ENCODE peak calls at places on chromosomes 1 and 21, in seven cellular contexts. Q is MM.1S, A is HCT116, Y is fibroblast of pulmonary artery, E is PC-9, P is mesothelial cell of epicardium, V is mucosa of descending colon. M is an unnamed sample.

GRCh38 chr1:233815865-233816264 is 88.6 kb upstream of the SLC35F3 start:
- DNase-seq in Q (no peak), A (no peak), Y (no peak), E (peak), P (no peak), V (no peak), M (no peak)

GRCh38 chr1:150650193-150650592 is 20.8 kb upstream of the ENSA start:
- DNase-seq in Q (no peak), A (no peak), Y (peak), E (peak), P (no peak), V (peak), M (no peak)

GRCh38 chr1:10779201-10779600 is 17.2 kb downstream of the CASZ1 start:
- DNase-seq in Q (no peak), A (peak), Y (no peak), E (peak), P (no peak), V (peak), M (no peak)

GRCh38 chr1:169513208-169513607 is 27.5 kb upstream of the SLC19A2 start:
- DNase-seq in Q (no peak), A (no peak), Y (peak), E (no peak), P (no peak), V (no peak), M (no peak)

GRCh38 chr1:17620448-17620847 is 81.0 kb downstream of the ARHGEF10L start:
- DNase-seq in Q (no peak), A (no peak), Y (no peak), E (no peak), P (no peak), V (no peak), M (no peak)

GRCh38 chr21:42512346-42513034 is 1.2 kb upstream of the SLC37A1 start:
- DNase-seq in Q (no peak), A (no peak), Y (no peak), E (no peak), P (no peak), V (no peak), M (no peak)

GRCh38 chr1:205976708-205977107 is 26.5 kb downstream of the RAB7B start:
- DNase-seq in Q (peak), A (no peak), Y (peak), E (no peak), P (no peak), V (no peak), M (no peak)

GRCh38 chr1:13703558-13704485 is 3.8 kb downstream of the PRDM2 start:
- DNase-seq in Q (no peak), A (no peak), Y (no peak), E (no peak), P (no peak), V (no peak), M (no peak)

GRCh38 chr1:22978299-22978698 is 5.6 kb upstream of the LACTBL1 start:
- DNase-seq in Q (no peak), A (no peak), Y (peak), E (no peak), P (no peak), V (no peak), M (no peak)

GRCh38 chr1:16076003-16076870 is 2.8 kb upstream of the FAM131C start:
- DNase-seq in Q (no peak), A (peak), Y (peak), E (peak), P (no peak), V (no peak), M (no peak)

GRCh38 chr1:59596432-59596831 is 218.3 kb upstream of the HOOK1 start:
- DNase-seq in Q (no peak), A (no peak), Y (peak), E (peak), P (no peak), V (no peak), M (peak)

GRCh38 chr1:159177273-159177907 is 6.0 kb downstream of the CADM3 start:
- DNase-seq in Q (peak), A (peak), Y (peak), E (peak), P (peak), V (peak), M (peak)

GRCh38 chr1:152356736-152357135 is 3.1 kb downstream of the FLG2 start:
- DNase-seq in Q (no peak), A (no peak), Y (no peak), E (no peak), P (no peak), V (no peak), M (no peak)

GRCh38 chr1:65459397-65459768 is 38.9 kb downstream of the LEPR start:
- DNase-seq in Q (peak), A (peak), Y (peak), E (peak), P (no peak), V (no peak), M (no peak)

GRCh38 chr1:18324246-18324645 is 156.5 kb upstream of the KLHDC7A start:
- DNase-seq in Q (no peak), A (no peak), Y (no peak), E (no peak), P (no peak), V (no peak), M (no peak)

GRCh38 chr1:106978477-106979322 is 77.8 kb upstream of the PRMT6 start:
- DNase-seq in Q (no peak), A (no peak), Y (peak), E (no peak), P (no peak), V (no peak), M (no peak)

GRCh38 chr1:116721608-116722007 is 32.6 kb upstream of the CD2 start:
- DNase-seq in Q (no peak), A (no peak), Y (no peak), E (no peak), P (no peak), V (no peak), M (no peak)

GRCh38 chr1:24643362-24644346 is 552 bp downstream of the SRRM1 start:
- DNase-seq in Q (peak), A (no peak), Y (no peak), E (peak), P (no peak), V (peak), M (no peak)

GRCh38 chr21:33441489-33442477 is 38.0 kb downstream of the TMEM50B start:
- DNase-seq in Q (no peak), A (no peak), Y (peak), E (peak), P (no peak), V (peak), M (no peak)

GRCh38 chr1:172746091-172746949 is 87.4 kb downstream of the FASLG start:
- DNase-seq in Q (peak), A (peak), Y (peak), E (peak), P (no peak), V (peak), M (peak)

GRCh38 chr21:28252923-28253322 is 739.8 kb downstream of the LTN1 start:
- DNase-seq in Q (no peak), A (no peak), Y (no peak), E (no peak), P (no peak), V (no peak), M (no peak)

GRCh38 chr1:217134857-217135568 is 411.8 kb upstream of the ESRRG start:
- DNase-seq in Q (peak), A (no peak), Y (no peak), E (no peak), P (no peak), V (no peak), M (no peak)

GRCh38 chr1:49333946-49334345 is 557.3 kb upstream of the BEND5 start:
- DNase-seq in Q (no peak), A (no peak), Y (no peak), E (no peak), P (no peak), V (no peak), M (peak)

DNA sequence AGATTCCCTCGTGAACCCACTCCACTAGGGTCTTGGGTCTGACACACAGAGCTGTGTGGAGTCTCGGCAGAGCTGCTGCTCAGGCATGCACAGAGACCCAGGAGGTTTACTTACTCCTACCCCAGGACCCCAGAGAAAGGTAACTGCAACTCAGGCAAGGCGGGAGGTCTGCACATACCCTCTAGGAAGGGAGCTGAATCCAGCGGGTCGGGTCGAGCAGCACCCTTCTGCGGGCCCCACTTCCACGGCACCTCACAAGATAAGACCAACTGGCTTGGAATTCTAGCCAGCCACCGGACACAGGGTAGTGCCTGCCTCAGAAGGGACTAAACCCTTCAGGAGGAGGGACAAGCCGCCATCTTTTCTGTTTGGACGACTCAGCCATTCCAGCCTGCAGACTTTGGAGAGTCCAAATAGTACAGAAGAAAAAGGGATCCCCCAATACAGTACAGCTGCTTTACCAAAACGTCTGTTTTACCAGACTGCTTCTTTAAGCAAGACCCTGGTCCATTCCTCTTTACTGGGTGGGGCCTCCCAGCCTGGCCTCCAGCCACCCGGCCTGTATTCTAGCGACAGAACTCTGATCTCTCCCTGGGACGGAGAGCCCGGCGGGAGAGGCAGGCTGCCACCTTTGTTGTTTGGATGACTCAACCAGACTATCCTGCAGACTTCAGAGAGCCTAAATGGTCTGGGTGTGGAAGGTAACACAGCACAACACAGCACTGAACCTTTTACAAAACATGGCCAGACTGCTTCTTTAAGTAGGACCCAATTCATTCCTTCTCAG is 554.6 kb upstream of the BEND5 start:
- DNase-seq in Q (no peak), A (no peak), Y (no peak), E (no peak), P (no peak), V (no peak), M (no peak)
- TF ChIP-seq CTCF in Q (no peak), A (no peak), Y (no peak), E (no peak), P (no peak), V (no peak), M (no peak)

GRCh38 chr1:91406773-91407389 is 2.2 kb upstream of the HFM1 start:
- DNase-seq in Q (no peak), A (no peak), Y (peak), E (no peak), P (no peak), V (no peak), M (no peak)
- TF ChIP-seq CTCF in Q (no peak), A (peak), Y (peak), E (no peak), P (no peak), V (no peak), M (peak)

GRCh38 chr1:41277371-41277994 is 35.4 kb upstream of the SCMH1 start:
- DNase-seq in Q (no peak), A (no peak), Y (no peak), E (no peak), P (no peak), V (peak), M (no peak)
- TF ChIP-seq CTCF in Q (no peak), A (no peak), Y (no peak), E (no peak), P (no peak), V (no peak), M (no peak)

GRCh38 chr1:21705303-21705980 is 36.3 kb upstream of the RAP1GAP start:
- DNase-seq in Q (no peak), A (no peak), Y (no peak), E (no peak), P (no peak), V (no peak), M (no peak)

GRCh38 chr1:21702780-21703179 is 33.6 kb upstream of the RAP1GAP start:
- DNase-seq in Q (no peak), A (no peak), Y (no peak), E (no peak), P (no peak), V (no peak), M (no peak)

GRCh38 chr1:21701401-21701800 is 32.2 kb upstream of the RAP1GAP start:
- DNase-seq in Q (no peak), A (no peak), Y (no peak), E (no peak), P (no peak), V (no peak), M (no peak)

GRCh38 chr1:21704055-21704660 is 35.0 kb upstream of the RAP1GAP start:
- DNase-seq in Q (peak), A (no peak), Y (no peak), E (no peak), P (no peak), V (no peak), M (no peak)

DNA sequence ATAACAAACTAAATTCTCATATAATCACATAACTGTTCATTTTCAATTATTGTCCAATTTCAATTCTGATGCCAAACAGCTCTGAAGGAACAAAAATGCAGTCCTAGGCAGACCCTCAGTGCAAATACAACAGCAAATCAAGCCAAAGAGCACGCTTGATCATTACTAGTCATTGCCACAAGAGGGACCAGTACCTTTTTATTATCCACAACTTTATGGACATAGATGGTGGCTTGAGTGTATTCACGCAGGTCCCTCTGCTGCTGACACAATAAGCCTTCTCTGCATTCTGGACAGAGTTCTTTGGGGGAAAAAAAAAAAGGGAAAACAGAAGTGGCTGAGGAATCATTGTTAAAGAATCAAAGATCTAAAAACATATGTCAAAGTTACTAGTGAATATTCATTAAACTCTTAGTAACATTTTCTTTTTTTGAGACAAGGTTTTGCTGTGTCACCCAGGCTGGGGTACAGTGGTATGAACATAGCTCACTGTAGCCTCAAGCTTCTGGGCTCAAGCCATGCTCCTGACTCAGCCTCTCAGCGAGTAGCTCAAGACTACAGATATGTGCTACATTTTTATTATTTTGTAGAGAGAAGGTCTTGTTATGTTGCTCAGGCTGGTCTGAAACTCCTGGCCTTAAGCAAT is 34.3 kb upstream of the RAP1GAP start:
- DNase-seq in Q (no peak), A (peak), Y (peak), E (no peak), P (no peak), V (peak), M (no peak)
- TF ChIP-seq CTCF in Q (peak), A (peak), Y (peak), E (peak), P (peak), V (no peak), M (peak)

DNA sequence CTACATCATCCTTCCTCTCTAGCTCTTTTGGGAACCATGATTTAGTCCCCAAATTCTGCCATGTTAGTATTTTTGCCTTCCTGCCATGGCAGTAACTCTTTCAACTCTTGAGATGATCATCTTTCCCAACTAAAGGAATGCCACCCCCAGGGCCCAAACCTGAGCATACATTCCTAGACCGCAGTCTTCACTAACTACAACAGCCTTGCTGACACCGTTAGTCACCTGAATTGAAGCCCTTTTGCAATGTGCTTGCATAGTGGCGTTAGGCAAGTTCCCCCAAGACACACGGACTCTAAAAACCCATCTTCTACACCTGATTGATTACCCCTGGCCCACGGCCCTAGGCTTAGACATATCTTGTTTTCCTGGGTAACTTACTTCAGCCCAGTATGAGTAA is 16.4 kb upstream of the YTHDF2 start:
- DNase-seq in Q (no peak), A (no peak), Y (no peak), E (no peak), P (no peak), V (no peak), M (no peak)
- TF ChIP-seq CTCF in Q (no peak), A (no peak), Y (no peak), E (no peak), P (no peak), V (no peak), M (no peak)

GRCh38 chr1:182783068-182783467 is 6.5 kb upstream of the NPL start:
- DNase-seq in Q (no peak), A (no peak), Y (no peak), E (no peak), P (no peak), V (no peak), M (no peak)
- TF ChIP-seq CTCF in Q (no peak), A (no peak), Y (peak), E (no peak), P (no peak), V (no peak), M (no peak)

GRCh38 chr1:63134501-63135173 is 187.7 kb upstream of the FOXD3 start:
- DNase-seq in Q (no peak), A (no peak), Y (no peak), E (no peak), P (no peak), V (no peak), M (no peak)

GRCh38 chr1:63135174-63135512 is 187.2 kb upstream of the FOXD3 start:
- DNase-seq in Q (no peak), A (no peak), Y (no peak), E (no peak), P (no peak), V (no peak), M (no peak)

GRCh38 chr1:63135801-63136200 is 186.6 kb upstream of the FOXD3 start:
- DNase-seq in Q (no peak), A (no peak), Y (no peak), E (no peak), P (no peak), V (no peak), M (no peak)
- TF ChIP-seq CTCF in Q (no peak), A (no peak), Y (no peak), E (no peak), P (no peak), V (no peak), M (no peak)